ENCODE peak calls at places on chromosomes 2 and 18, in six cellular contexts. One of them, this sample, is unnamed. For H3K4me1, the result is how much of the 10 kb centered on the place peaks cover.

GRCh38 chr2:75632091-75632704 is 14.4 kb upstream of the MRPL19 start:
- DNase-seq in Peyer's patch: no peak
- DNase-seq in tibial artery: no peak
- DNase-seq in CD4-positive, CD25-positive, alpha-beta regulatory T cell: no peak
- DNase-seq in tibial nerve: no peak
- DNase-seq in hepatocyte: no peak
- DNase-seq in this sample: no peak

GRCh38 chr2:52036036-52036435 is 1004.1 kb upstream of the NRXN1 start:
- DNase-seq in Peyer's patch: no peak
- DNase-seq in CD4-positive, CD25-positive, alpha-beta regulatory T cell: no peak
- DNase-seq in tibial nerve: no peak
- DNase-seq in tibial artery: no peak
- DNase-seq in hepatocyte: no peak
- DNase-seq in this sample: no peak

GRCh38 chr2:43592443-43592842 is 3.4 kb downstream of the THADA start:
- DNase-seq in tibial nerve: no peak
- DNase-seq in Peyer's patch: no peak
- DNase-seq in CD4-positive, CD25-positive, alpha-beta regulatory T cell: no peak
- DNase-seq in tibial artery: no peak
- DNase-seq in hepatocyte: no peak
- DNase-seq in this sample: no peak

GRCh38 chr18:32629990-32630389 is 142.8 kb downstream of the KLHL14 start:
- DNase-seq in CD4-positive, CD25-positive, alpha-beta regulatory T cell: no peak
- DNase-seq in Peyer's patch: no peak
- DNase-seq in tibial nerve: no peak
- DNase-seq in hepatocyte: no peak
- DNase-seq in tibial artery: no peak
- DNase-seq in this sample: no peak

GRCh38 chr2:231604101-231604684 is 11.5 kb downstream of the TEX44 start:
- DNase-seq in CD4-positive, CD25-positive, alpha-beta regulatory T cell: no peak
- DNase-seq in tibial nerve: peak
- DNase-seq in hepatocyte: no peak
- DNase-seq in tibial artery: peak
- DNase-seq in Peyer's patch: peak
- DNase-seq in this sample: peak

GRCh38 chr18:54169710-54170403 is 54.6 kb downstream of the MBD2 start:
- DNase-seq in tibial nerve: no peak
- DNase-seq in hepatocyte: no peak
- DNase-seq in CD4-positive, CD25-positive, alpha-beta regulatory T cell: no peak
- DNase-seq in tibial artery: no peak
- DNase-seq in Peyer's patch: no peak
- DNase-seq in this sample: no peak

GRCh38 chr18:778194-779007 is 33.6 kb downstream of the YES1 start:
- DNase-seq in CD4-positive, CD25-positive, alpha-beta regulatory T cell: no peak
- DNase-seq in Peyer's patch: no peak
- DNase-seq in tibial nerve: no peak
- DNase-seq in hepatocyte: no peak
- DNase-seq in tibial artery: no peak
- DNase-seq in this sample: no peak

GRCh38 chr2:31688282-31688681 is 107.5 kb upstream of the SRD5A2 start:
- DNase-seq in Peyer's patch: no peak
- DNase-seq in tibial artery: no peak
- DNase-seq in tibial nerve: no peak
- DNase-seq in hepatocyte: no peak
- DNase-seq in CD4-positive, CD25-positive, alpha-beta regulatory T cell: no peak
- DNase-seq in this sample: no peak

GRCh38 chr2:860259-860855 is 90.3 kb upstream of the SNTG2 start:
- DNase-seq in hepatocyte: no peak
- DNase-seq in Peyer's patch: no peak
- DNase-seq in CD4-positive, CD25-positive, alpha-beta regulatory T cell: no peak
- DNase-seq in tibial nerve: no peak
- DNase-seq in tibial artery: no peak
- DNase-seq in this sample: no peak

GRCh38 chr18:44681039-44681595 is 429 bp downstream of the SETBP1 start:
- DNase-seq in Peyer's patch: no peak
- DNase-seq in tibial artery: no peak
- DNase-seq in hepatocyte: no peak
- DNase-seq in tibial nerve: no peak
- DNase-seq in CD4-positive, CD25-positive, alpha-beta regulatory T cell: no peak
- DNase-seq in this sample: no peak
- H3K4me1 ChIP-seq in Peyer's patch: under half
- H3K4me1 ChIP-seq in tibial artery: under half
- H3K4me1 ChIP-seq in hepatocyte: under half
- H3K4me1 ChIP-seq in tibial nerve: under half
- H3K4me1 ChIP-seq in CD4-positive, CD25-positive, alpha-beta regulatory T cell: under half
- H3K4me1 ChIP-seq in this sample: under half

GRCh38 chr2:221555511-221555845 is 16.6 kb downstream of the EPHA4 start:
- DNase-seq in tibial nerve: no peak
- DNase-seq in CD4-positive, CD25-positive, alpha-beta regulatory T cell: no peak
- DNase-seq in Peyer's patch: no peak
- DNase-seq in tibial artery: no peak
- DNase-seq in hepatocyte: no peak
- DNase-seq in this sample: no peak
- H3K4me1 ChIP-seq in tibial nerve: under half
- H3K4me1 ChIP-seq in CD4-positive, CD25-positive, alpha-beta regulatory T cell: under half
- H3K4me1 ChIP-seq in Peyer's patch: under half
- H3K4me1 ChIP-seq in tibial artery: under half
- H3K4me1 ChIP-seq in hepatocyte: under half
- H3K4me1 ChIP-seq in this sample: under half

GRCh38 chr2:54599326-54599710 is 124.1 kb upstream of the EML6 start:
- DNase-seq in CD4-positive, CD25-positive, alpha-beta regulatory T cell: no peak
- DNase-seq in tibial artery: no peak
- DNase-seq in Peyer's patch: no peak
- DNase-seq in tibial nerve: no peak
- DNase-seq in hepatocyte: no peak
- DNase-seq in this sample: peak

GRCh38 chr2:54598347-54599325 is 124.8 kb upstream of the EML6 start:
- DNase-seq in hepatocyte: no peak
- DNase-seq in Peyer's patch: no peak
- DNase-seq in tibial artery: no peak
- DNase-seq in tibial nerve: no peak
- DNase-seq in CD4-positive, CD25-positive, alpha-beta regulatory T cell: no peak
- DNase-seq in this sample: no peak

GRCh38 chr2:54597153-54597827 is 126.2 kb upstream of the EML6 start:
- DNase-seq in tibial artery: no peak
- DNase-seq in CD4-positive, CD25-positive, alpha-beta regulatory T cell: no peak
- DNase-seq in Peyer's patch: peak
- DNase-seq in hepatocyte: no peak
- DNase-seq in tibial nerve: no peak
- DNase-seq in this sample: peak

GRCh38 chr2:54601339-54601738 is 122.1 kb upstream of the EML6 start:
- DNase-seq in CD4-positive, CD25-positive, alpha-beta regulatory T cell: no peak
- DNase-seq in hepatocyte: no peak
- DNase-seq in tibial artery: no peak
- DNase-seq in Peyer's patch: no peak
- DNase-seq in tibial nerve: no peak
- DNase-seq in this sample: no peak

GRCh38 chr2:54599914-54600313 is 123.5 kb upstream of the EML6 start:
- DNase-seq in hepatocyte: no peak
- DNase-seq in tibial nerve: peak
- DNase-seq in tibial artery: peak
- DNase-seq in CD4-positive, CD25-positive, alpha-beta regulatory T cell: no peak
- DNase-seq in Peyer's patch: peak
- DNase-seq in this sample: peak
- H3K4me1 ChIP-seq in hepatocyte: under half
- H3K4me1 ChIP-seq in tibial nerve: half or more
- H3K4me1 ChIP-seq in tibial artery: half or more
- H3K4me1 ChIP-seq in CD4-positive, CD25-positive, alpha-beta regulatory T cell: half or more
- H3K4me1 ChIP-seq in Peyer's patch: under half
- H3K4me1 ChIP-seq in this sample: half or more

GRCh38 chr2:36516136-36516870 is 81.7 kb downstream of the FEZ2 start:
- DNase-seq in tibial artery: no peak
- DNase-seq in CD4-positive, CD25-positive, alpha-beta regulatory T cell: no peak
- DNase-seq in tibial nerve: no peak
- DNase-seq in Peyer's patch: no peak
- DNase-seq in hepatocyte: peak
- DNase-seq in this sample: no peak
- H3K4me1 ChIP-seq in tibial artery: under half
- H3K4me1 ChIP-seq in CD4-positive, CD25-positive, alpha-beta regulatory T cell: under half
- H3K4me1 ChIP-seq in tibial nerve: under half
- H3K4me1 ChIP-seq in Peyer's patch: under half
- H3K4me1 ChIP-seq in hepatocyte: under half
- H3K4me1 ChIP-seq in this sample: under half

GRCh38 chr18:69435000-69435399 is 34.3 kb downstream of the DOK6 start:
- DNase-seq in hepatocyte: no peak
- DNase-seq in CD4-positive, CD25-positive, alpha-beta regulatory T cell: no peak
- DNase-seq in tibial artery: no peak
- DNase-seq in Peyer's patch: no peak
- DNase-seq in tibial nerve: no peak
- DNase-seq in this sample: no peak
- H3K4me1 ChIP-seq in hepatocyte: under half
- H3K4me1 ChIP-seq in CD4-positive, CD25-positive, alpha-beta regulatory T cell: under half
- H3K4me1 ChIP-seq in tibial artery: under half
- H3K4me1 ChIP-seq in Peyer's patch: under half
- H3K4me1 ChIP-seq in tibial nerve: under half
- H3K4me1 ChIP-seq in this sample: under half

DNA sequence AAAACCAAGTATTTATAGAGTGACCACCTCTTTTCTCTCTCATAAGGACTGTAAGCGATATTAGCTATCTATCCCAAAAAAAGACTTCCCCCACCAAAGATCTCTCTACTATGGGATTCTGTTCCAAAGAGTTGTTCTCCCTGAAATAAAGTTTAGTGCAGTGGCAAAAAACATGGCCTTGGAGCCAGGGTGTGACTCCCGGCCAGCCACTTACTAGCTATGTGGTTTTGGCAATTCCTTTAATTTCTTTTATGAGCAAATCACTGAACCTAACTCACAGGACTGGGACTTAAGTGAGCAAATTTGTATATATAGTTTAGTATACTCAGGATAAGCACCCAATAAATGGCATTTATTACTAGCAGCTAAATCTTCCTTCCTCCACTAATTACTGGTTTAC is 42.6 kb downstream of the SESTD1 start:
- DNase-seq in tibial nerve: no peak
- DNase-seq in CD4-positive, CD25-positive, alpha-beta regulatory T cell: no peak
- DNase-seq in tibial artery: no peak
- DNase-seq in hepatocyte: no peak
- DNase-seq in Peyer's patch: no peak
- DNase-seq in this sample: no peak
- H3K4me1 ChIP-seq in tibial nerve: under half
- H3K4me1 ChIP-seq in CD4-positive, CD25-positive, alpha-beta regulatory T cell: under half
- H3K4me1 ChIP-seq in tibial artery: under half
- H3K4me1 ChIP-seq in hepatocyte: under half
- H3K4me1 ChIP-seq in Peyer's patch: under half
- H3K4me1 ChIP-seq in this sample: under half

GRCh38 chr2:240991378-240992263 is 6.8 kb upstream of the SNED1 start:
- DNase-seq in CD4-positive, CD25-positive, alpha-beta regulatory T cell: no peak
- DNase-seq in tibial artery: peak
- DNase-seq in tibial nerve: peak
- DNase-seq in hepatocyte: peak
- DNase-seq in Peyer's patch: peak
- DNase-seq in this sample: peak
- H3K4me1 ChIP-seq in CD4-positive, CD25-positive, alpha-beta regulatory T cell: under half
- H3K4me1 ChIP-seq in tibial artery: under half
- H3K4me1 ChIP-seq in tibial nerve: half or more
- H3K4me1 ChIP-seq in hepatocyte: under half
- H3K4me1 ChIP-seq in Peyer's patch: under half
- H3K4me1 ChIP-seq in this sample: under half

GRCh38 chr18:45014047-45014501 is 333.4 kb downstream of the SETBP1 start:
- DNase-seq in hepatocyte: peak
- DNase-seq in tibial nerve: no peak
- DNase-seq in Peyer's patch: no peak
- DNase-seq in CD4-positive, CD25-positive, alpha-beta regulatory T cell: no peak
- DNase-seq in tibial artery: peak
- DNase-seq in this sample: no peak
- H3K4me1 ChIP-seq in hepatocyte: under half
- H3K4me1 ChIP-seq in tibial nerve: under half
- H3K4me1 ChIP-seq in Peyer's patch: under half
- H3K4me1 ChIP-seq in CD4-positive, CD25-positive, alpha-beta regulatory T cell: under half
- H3K4me1 ChIP-seq in tibial artery: under half
- H3K4me1 ChIP-seq in this sample: under half

This sample was measured in heart left ventricle.